ENCODE peak calls at places on chromosomes 11 and 22, in five cellular contexts. One of them, this sample, is unnamed.

GRCh38 chr11:17575431-17576425 is 28.7 kb downstream of the OTOG start:
- DNase-seq in tibial nerve: no peak
- DNase-seq in heart left ventricle: no peak
- DNase-seq in astrocyte of the spinal cord: no peak
- DNase-seq in endodermal cell: peak; percentile 54
- DNase-seq in this sample: no peak

GRCh38 chr11:6572215-6572614 is 31.2 kb downstream of the RRP8 start:
- DNase-seq in astrocyte of the spinal cord: peak; percentile 82
- DNase-seq in endodermal cell: no peak
- DNase-seq in tibial nerve: no peak
- DNase-seq in heart left ventricle: no peak
- DNase-seq in this sample: no peak

GRCh38 chr22:29750559-29750958 is 16.2 kb downstream of the ZMAT5 start:
- DNase-seq in tibial nerve: no peak
- DNase-seq in astrocyte of the spinal cord: no peak
- DNase-seq in endodermal cell: no peak
- DNase-seq in heart left ventricle: no peak
- DNase-seq in this sample: no peak

GRCh38 chr22:29225422-29226090 is 19.9 kb downstream of the EMID1 start:
- DNase-seq in tibial nerve: peak; percentile 56
- DNase-seq in heart left ventricle: peak; percentile 49
- DNase-seq in astrocyte of the spinal cord: no peak
- DNase-seq in endodermal cell: peak; percentile 74
- DNase-seq in this sample: no peak

GRCh38 chr11:66858186-66858938 is 1.5 kb downstream of the LRFN4 start:
- DNase-seq in tibial nerve: no peak
- DNase-seq in endodermal cell: no peak
- DNase-seq in heart left ventricle: no peak
- DNase-seq in astrocyte of the spinal cord: no peak
- DNase-seq in this sample: no peak

GRCh38 chr11:47631473-47631872 is 10.9 kb downstream of the MTCH2 start:
- DNase-seq in heart left ventricle: no peak
- DNase-seq in astrocyte of the spinal cord: no peak
- DNase-seq in tibial nerve: no peak
- DNase-seq in endodermal cell: no peak
- DNase-seq in this sample: no peak

GRCh38 chr11:108895579-108896480 is 231.0 kb downstream of the DDX10 start:
- DNase-seq in heart left ventricle: no peak
- DNase-seq in astrocyte of the spinal cord: peak; percentile 48
- DNase-seq in endodermal cell: no peak
- DNase-seq in tibial nerve: no peak
- DNase-seq in this sample: no peak

GRCh38 chr11:23233075-23233474 is 372.8 kb upstream of the CCDC179 start:
- DNase-seq in heart left ventricle: no peak
- DNase-seq in tibial nerve: no peak
- DNase-seq in endodermal cell: no peak
- DNase-seq in astrocyte of the spinal cord: peak; percentile 68
- DNase-seq in this sample: no peak

GRCh38 chr11:119056397-119056999 is 507 bp downstream of the HYOU1 start:
- DNase-seq in heart left ventricle: peak; percentile 23
- DNase-seq in astrocyte of the spinal cord: no peak
- DNase-seq in tibial nerve: no peak
- DNase-seq in endodermal cell: peak; percentile 84
- DNase-seq in this sample: no peak

GRCh38 chr11:132258865-132259264 is 888.5 kb downstream of the NTM start:
- DNase-seq in heart left ventricle: no peak
- DNase-seq in endodermal cell: no peak
- DNase-seq in astrocyte of the spinal cord: peak; percentile 68
- DNase-seq in tibial nerve: no peak
- DNase-seq in this sample: no peak

GRCh38 chr11:24828938-24829337 is 332.1 kb downstream of the LUZP2 start:
- DNase-seq in astrocyte of the spinal cord: no peak
- DNase-seq in heart left ventricle: no peak
- DNase-seq in endodermal cell: no peak
- DNase-seq in tibial nerve: no peak
- DNase-seq in this sample: no peak

GRCh38 chr11:68282141-68282860 is 10.5 kb upstream of the C11orf24 start:
- DNase-seq in endodermal cell: no peak
- DNase-seq in tibial nerve: no peak
- DNase-seq in heart left ventricle: no peak
- DNase-seq in astrocyte of the spinal cord: no peak
- DNase-seq in this sample: no peak

GRCh38 chr11:102026975-102027374 is 20.3 kb upstream of the CFAP300 start:
- DNase-seq in astrocyte of the spinal cord: no peak
- DNase-seq in tibial nerve: no peak
- DNase-seq in endodermal cell: no peak
- DNase-seq in heart left ventricle: no peak
- DNase-seq in this sample: no peak

GRCh38 chr11:115623021-115623451 is 118.8 kb upstream of the CADM1 start:
- DNase-seq in endodermal cell: no peak
- DNase-seq in heart left ventricle: peak; percentile 89
- DNase-seq in astrocyte of the spinal cord: peak; percentile 97
- DNase-seq in tibial nerve: peak; percentile 62
- DNase-seq in this sample: peak; percentile 96

GRCh38 chr11:70559516-70559915 is 161.2 kb downstream of the CTTN start:
- DNase-seq in heart left ventricle: no peak
- DNase-seq in astrocyte of the spinal cord: no peak
- DNase-seq in endodermal cell: no peak
- DNase-seq in tibial nerve: no peak
- DNase-seq in this sample: no peak

GRCh38 chr11:123316003-123316402 is 114.1 kb upstream of the GRAMD1B start:
- DNase-seq in astrocyte of the spinal cord: no peak
- DNase-seq in endodermal cell: no peak
- DNase-seq in heart left ventricle: no peak
- DNase-seq in tibial nerve: no peak
- DNase-seq in this sample: no peak

GRCh38 chr22:27063381-27063780 is 406.0 kb downstream of the MIAT start:
- DNase-seq in tibial nerve: no peak
- DNase-seq in astrocyte of the spinal cord: no peak
- DNase-seq in heart left ventricle: no peak
- DNase-seq in endodermal cell: no peak
- DNase-seq in this sample: no peak

GRCh38 chr11:45606514-45607024 is 58.9 kb downstream of the CHST1 start:
- DNase-seq in endodermal cell: peak; percentile 88
- DNase-seq in tibial nerve: no peak
- DNase-seq in heart left ventricle: no peak
- DNase-seq in astrocyte of the spinal cord: no peak
- DNase-seq in this sample: no peak

DNA sequence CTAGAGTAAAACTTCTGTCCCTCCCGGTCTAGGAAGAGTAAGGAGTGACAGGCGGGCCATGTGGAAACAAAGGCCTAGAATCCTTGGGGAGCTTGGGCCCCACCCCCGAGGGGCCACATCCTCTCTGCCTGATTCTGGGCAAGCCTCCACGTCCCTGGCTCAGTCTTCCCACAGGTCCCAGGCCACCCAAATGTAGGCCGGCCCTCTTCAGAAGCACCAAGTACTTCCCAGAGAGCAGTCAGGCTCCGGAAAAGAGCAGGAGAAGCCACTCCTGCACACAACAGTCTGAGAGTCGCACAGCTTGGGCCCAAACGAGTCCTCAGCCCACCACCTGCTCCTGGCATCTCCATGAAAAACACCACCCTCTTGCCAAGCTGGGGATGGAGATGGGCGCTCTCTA is 15.5 kb downstream of the EHD1 start:
- DNase-seq in astrocyte of the spinal cord: no peak
- DNase-seq in tibial nerve: no peak
- DNase-seq in heart left ventricle: peak; percentile 85
- DNase-seq in endodermal cell: no peak
- DNase-seq in this sample: no peak
- TF ChIP-seq CTCF in astrocyte of the spinal cord: no peak
- TF ChIP-seq CTCF in tibial nerve: no peak
- TF ChIP-seq CTCF in heart left ventricle: no peak
- TF ChIP-seq CTCF in endodermal cell: no peak
- TF ChIP-seq CTCF in this sample: no peak

GRCh38 chr11:76714493-76714892 is 43.9 kb upstream of the LRRC32 start:
- DNase-seq in astrocyte of the spinal cord: no peak
- DNase-seq in endodermal cell: no peak
- DNase-seq in heart left ventricle: no peak
- DNase-seq in tibial nerve: no peak
- DNase-seq in this sample: no peak
- TF ChIP-seq CTCF in astrocyte of the spinal cord: no peak
- TF ChIP-seq CTCF in endodermal cell: peak; percentile 38
- TF ChIP-seq CTCF in heart left ventricle: no peak
- TF ChIP-seq CTCF in tibial nerve: no peak
- TF ChIP-seq CTCF in this sample: no peak

GRCh38 chr11:10075141-10075540 is 218.9 kb downstream of the SBF2 start:
- DNase-seq in tibial nerve: no peak
- DNase-seq in endodermal cell: no peak
- DNase-seq in astrocyte of the spinal cord: no peak
- DNase-seq in heart left ventricle: no peak
- DNase-seq in this sample: no peak

GRCh38 chr11:10076458-10077141 is 217.4 kb downstream of the SBF2 start:
- DNase-seq in astrocyte of the spinal cord: peak; percentile 55
- DNase-seq in tibial nerve: no peak
- DNase-seq in endodermal cell: peak; percentile 88
- DNase-seq in heart left ventricle: peak; percentile 42
- DNase-seq in this sample: no peak

DNA sequence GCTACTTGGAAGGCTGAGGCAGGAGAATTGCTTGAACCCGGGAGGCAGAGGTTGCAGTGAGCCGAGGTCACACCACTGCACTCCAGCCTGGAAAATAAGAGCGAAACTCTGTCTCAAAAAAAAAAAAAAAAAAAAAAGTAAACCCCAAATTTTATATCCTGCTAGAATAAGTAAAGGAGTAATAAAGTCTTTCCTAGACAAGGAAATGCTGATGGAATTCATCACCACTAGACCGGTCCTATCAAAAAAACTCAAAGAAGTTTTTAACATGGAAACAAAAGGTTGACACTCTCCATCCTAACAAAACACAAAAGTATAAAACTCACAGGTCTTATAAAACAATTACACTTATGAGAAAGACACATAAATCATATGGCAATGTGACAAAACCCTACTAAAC is 213.9 kb downstream of the SBF2 start:
- DNase-seq in heart left ventricle: no peak
- DNase-seq in astrocyte of the spinal cord: peak; percentile 23
- DNase-seq in tibial nerve: no peak
- DNase-seq in endodermal cell: no peak
- DNase-seq in this sample: no peak
- TF ChIP-seq CTCF in heart left ventricle: no peak
- TF ChIP-seq CTCF in astrocyte of the spinal cord: no peak
- TF ChIP-seq CTCF in tibial nerve: no peak
- TF ChIP-seq CTCF in endodermal cell: no peak
- TF ChIP-seq CTCF in this sample: no peak

DNA sequence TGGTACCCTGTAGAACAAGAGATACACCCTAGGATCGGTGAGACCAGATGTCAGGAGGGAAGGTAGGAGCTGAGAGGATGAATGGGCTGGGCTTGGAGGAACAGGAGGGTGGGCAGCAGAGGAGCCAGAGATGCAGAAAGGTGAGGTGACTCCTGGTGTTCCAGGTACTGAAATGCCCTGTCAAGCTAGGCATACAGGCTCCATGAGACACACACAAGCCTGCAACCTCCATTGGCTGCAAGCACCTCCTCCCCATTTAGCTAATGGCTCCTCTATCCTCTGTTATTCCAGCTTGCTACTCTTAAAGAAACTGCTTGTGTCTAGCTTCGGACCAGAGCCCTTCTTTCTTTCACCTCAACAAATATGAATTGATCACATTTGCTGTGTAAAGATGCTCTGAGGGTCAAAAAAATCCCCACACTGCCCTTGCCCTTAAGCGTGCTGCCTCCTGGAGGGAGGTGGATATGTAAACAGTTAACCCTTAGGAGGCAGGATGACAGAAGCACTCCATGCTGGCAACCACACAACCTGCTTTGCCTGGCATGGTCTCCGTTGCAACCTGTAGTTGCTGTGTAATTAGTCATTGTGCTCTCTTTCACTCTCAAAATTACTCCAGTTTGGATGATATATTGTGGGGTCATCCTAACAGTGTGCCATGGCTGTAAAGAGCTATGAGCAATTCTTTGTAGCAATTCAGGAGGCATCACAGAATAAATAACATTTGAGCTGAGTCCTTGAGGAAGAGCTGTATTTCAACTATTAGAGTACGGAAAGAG is 156.0 kb downstream of the PKNOX2 start:
- DNase-seq in endodermal cell: no peak
- DNase-seq in heart left ventricle: no peak
- DNase-seq in tibial nerve: no peak
- DNase-seq in astrocyte of the spinal cord: no peak
- DNase-seq in this sample: no peak
- TF ChIP-seq CTCF in endodermal cell: peak; percentile 41
- TF ChIP-seq CTCF in heart left ventricle: no peak
- TF ChIP-seq CTCF in tibial nerve: no peak
- TF ChIP-seq CTCF in astrocyte of the spinal cord: no peak
- TF ChIP-seq CTCF in this sample: no peak

GRCh38 chr11:97454988-97455387 is 1065.2 kb downstream of the JRKL start:
- DNase-seq in astrocyte of the spinal cord: peak; percentile 54
- DNase-seq in endodermal cell: no peak
- DNase-seq in heart left ventricle: no peak
- DNase-seq in tibial nerve: no peak
- DNase-seq in this sample: no peak
- TF ChIP-seq CTCF in astrocyte of the spinal cord: peak; percentile 63
- TF ChIP-seq CTCF in endodermal cell: peak; percentile 65
- TF ChIP-seq CTCF in heart left ventricle: no peak
- TF ChIP-seq CTCF in tibial nerve: no peak
- TF ChIP-seq CTCF in this sample: peak; percentile 70

GRCh38 chr11:96203567-96204365 is 139.2 kb downstream of the MAML2 start:
- DNase-seq in astrocyte of the spinal cord: no peak
- DNase-seq in endodermal cell: peak; percentile 72
- DNase-seq in heart left ventricle: no peak
- DNase-seq in tibial nerve: no peak
- DNase-seq in this sample: no peak
- TF ChIP-seq CTCF in astrocyte of the spinal cord: no peak
- TF ChIP-seq CTCF in endodermal cell: no peak
- TF ChIP-seq CTCF in heart left ventricle: no peak
- TF ChIP-seq CTCF in tibial nerve: no peak
- TF ChIP-seq CTCF in this sample: no peak

GRCh38 chr22:23380230-23380573 is 199.9 kb downstream of the IGLL1 start:
- DNase-seq in endodermal cell: no peak
- DNase-seq in tibial nerve: no peak
- DNase-seq in astrocyte of the spinal cord: no peak
- DNase-seq in heart left ventricle: no peak
- DNase-seq in this sample: no peak

GRCh38 chr22:23373601-23374000 is 193.3 kb downstream of the BCR start:
- DNase-seq in endodermal cell: peak; percentile 36
- DNase-seq in tibial nerve: no peak
- DNase-seq in heart left ventricle: no peak
- DNase-seq in astrocyte of the spinal cord: no peak
- DNase-seq in this sample: no peak

GRCh38 chr22:23375031-23375827 is 194.9 kb downstream of the BCR start:
- DNase-seq in heart left ventricle: no peak
- DNase-seq in astrocyte of the spinal cord: no peak
- DNase-seq in endodermal cell: peak; percentile 22
- DNase-seq in tibial nerve: no peak
- DNase-seq in this sample: no peak

GRCh38 chr22:23377767-23378166 is 197.5 kb downstream of the BCR start:
- DNase-seq in heart left ventricle: no peak
- DNase-seq in astrocyte of the spinal cord: no peak
- DNase-seq in endodermal cell: peak; percentile 22
- DNase-seq in tibial nerve: no peak
- DNase-seq in this sample: no peak

GRCh38 chr22:23376256-23376655 is 195.9 kb downstream of the BCR start:
- DNase-seq in astrocyte of the spinal cord: no peak
- DNase-seq in tibial nerve: no peak
- DNase-seq in heart left ventricle: no peak
- DNase-seq in endodermal cell: peak; percentile 91
- DNase-seq in this sample: no peak
- TF ChIP-seq CTCF in astrocyte of the spinal cord: peak; percentile 50
- TF ChIP-seq CTCF in tibial nerve: no peak
- TF ChIP-seq CTCF in heart left ventricle: no peak
- TF ChIP-seq CTCF in endodermal cell: peak; percentile 78
- TF ChIP-seq CTCF in this sample: peak; percentile 31